ENCODE peak calls at places on chromosomes 13 and 19, in ten cellular contexts. C is transverse colon, E is heart left ventricle, W is SJSA1, M is fibroblast of lung, N is tibial artery, Q is endodermal cell, D is small intestine, S is spleen, T is hepatocyte. P is an unnamed sample.

GRCh38 chr13:28609936-28610335 is 49.0 kb upstream of the POMP start:
- DNase-seq in M (peak; percentile 42), W (peak; percentile 60), N (no peak), E (no peak), S (no peak), D (no peak), Q (no peak), T (no peak), C (no peak), P (no peak)

GRCh38 chr13:70518081-70518480 is 409.8 kb upstream of the KLHL1 start:
- DNase-seq in W (no peak), C (no peak), D (no peak), S (no peak), N (no peak), Q (no peak), E (no peak), T (no peak), M (no peak), P (no peak)

GRCh38 chr19:43790587-43790986 is 9.8 kb upstream of the KCNN4 start:
- DNase-seq in N (no peak), D (no peak), T (no peak), Q (no peak), E (no peak), M (no peak), W (no peak), S (no peak), C (no peak), P (no peak)

GRCh38 chr13:97757807-97758206 is 195.7 kb upstream of the IPO5 start:
- DNase-seq in E (peak; percentile 33), W (no peak), C (no peak), D (no peak), T (no peak), Q (no peak), M (peak; percentile 17), N (peak; percentile 68), S (no peak), P (no peak)

GRCh38 chr19:35703343-35703742 is 1.0 kb upstream of the ZBTB32 start:
- DNase-seq in C (no peak), N (no peak), W (no peak), E (no peak), D (no peak), T (no peak), M (no peak), Q (peak; percentile 71), S (no peak), P (no peak)

GRCh38 chr13:45564108-45564507 is 51.4 kb downstream of the ERICH6B start:
- DNase-seq in S (no peak), Q (peak; percentile 20), M (peak; percentile 81), N (no peak), E (no peak), D (no peak), T (peak; percentile 56), C (no peak), W (no peak), P (no peak)

GRCh38 chr13:74325106-74325505 is 190.9 kb upstream of the KLF12 start:
- DNase-seq in D (no peak), T (peak; percentile 62), S (no peak), Q (no peak), M (peak; percentile 82), E (peak; percentile 23), N (no peak), C (no peak), W (no peak), P (no peak)

GRCh38 chr19:4524808-4525562 is 6.7 kb upstream of the PLIN4 start:
- DNase-seq in N (peak; percentile 45), C (peak; percentile 66), S (peak; percentile 90), W (peak; percentile 68), D (peak; percentile 49), M (peak; percentile 43), E (peak; percentile 47), Q (peak; percentile 92), T (peak; percentile 47), P (peak; percentile 47)

GRCh38 chr13:24443366-24443765 is 69.2 kb downstream of the PARP4 start:
- DNase-seq in M (no peak), C (no peak), T (no peak), D (no peak), W (no peak), E (no peak), N (no peak), Q (no peak), S (no peak), P (no peak)

GRCh38 chr19:49058592-49058991 is 1.0 kb upstream of the CGB7 start:
- DNase-seq in E (no peak), M (no peak), W (no peak), Q (peak; percentile 83), C (no peak), D (no peak), T (no peak), S (no peak), N (no peak), P (no peak)

GRCh38 chr13:91647361-91647970 is 249.0 kb downstream of the GPC5 start:
- DNase-seq in W (peak; percentile 36), Q (peak; percentile 92), S (no peak), M (peak; percentile 81), C (peak; percentile 9), D (peak; percentile 1), T (peak; percentile 13), E (no peak), N (no peak), P (no peak)

GRCh38 chr13:29847501-29847983 is 2.9 kb downstream of the UBL3 start:
- DNase-seq in S (no peak), M (peak; percentile 59), C (peak; percentile 24), D (peak; percentile 51), E (no peak), T (peak; percentile 41), Q (no peak), N (no peak), W (no peak), P (peak; percentile 31)

GRCh38 chr19:38684078-38684861 is 36.8 kb downstream of the ACTN4 start:
- DNase-seq in N (peak; percentile 76), C (peak; percentile 87), D (peak; percentile 97), Q (peak; percentile 78), T (peak; percentile 90), S (no peak), W (peak; percentile 89), M (peak; percentile 95), E (peak; percentile 79), P (peak; percentile 67)

GRCh38 chr19:7734220-7735203 is 2.6 kb upstream of the CLEC4G start:
- DNase-seq in D (no peak), Q (no peak), W (no peak), N (no peak), E (no peak), C (no peak), S (peak; percentile 61), M (peak; percentile 17), T (no peak), P (no peak)

GRCh38 chr13:23456437-23456836 is 22.9 kb upstream of the SACS start:
- DNase-seq in E (no peak), Q (no peak), W (no peak), C (no peak), T (no peak), N (no peak), S (no peak), D (no peak), M (peak; percentile 21), P (no peak)

GRCh38 chr13:99307648-99308339 is 595 bp upstream of the GPR183 start:
- DNase-seq in S (no peak), N (peak; percentile 40), M (peak; percentile 44), W (peak; percentile 97), D (no peak), E (no peak), Q (peak; percentile 71), C (peak; percentile 41), T (peak; percentile 63), P (peak; percentile 73)

GRCh38 chr13:99217461-99218101 is 16.9 kb downstream of the UBAC2 start:
- DNase-seq in W (peak; percentile 79), D (no peak), Q (no peak), T (no peak), E (no peak), N (no peak), S (peak; percentile 81), C (no peak), M (no peak), P (no peak)

GRCh38 chr13:111629933-111630332 is 309.5 kb downstream of the TEX29 start:
- DNase-seq in C (no peak), W (peak; percentile 26), E (no peak), Q (no peak), S (no peak), D (no peak), T (no peak), M (no peak), N (no peak), P (no peak)

GRCh38 chr19:28466107-28467045 is 746.6 kb downstream of the UQCRFS1 start:
- DNase-seq in W (no peak), N (peak; percentile 59), D (peak; percentile 61), C (peak; percentile 72), T (peak; percentile 78), Q (peak; percentile 90), E (peak; percentile 51), M (peak; percentile 51), S (peak; percentile 71), P (peak; percentile 35)

GRCh38 chr13:99893567-99893966 is 78.0 kb downstream of the ZIC5 start:
- DNase-seq in C (no peak), N (no peak), T (no peak), M (no peak), E (no peak), D (no peak), S (no peak), W (peak; percentile 64), Q (peak; percentile 45), P (no peak)

GRCh38 chr13:113053376-113053775 is 52.2 kb upstream of the F7 start:
- DNase-seq in Q (no peak), T (no peak), C (no peak), M (no peak), W (no peak), N (no peak), E (no peak), D (no peak), S (peak; percentile 60), P (no peak)

GRCh38 chr19:1610579-1610978 is 5.3 kb upstream of the UQCR11 start:
- DNase-seq in M (no peak), D (no peak), N (no peak), C (no peak), Q (no peak), T (no peak), W (no peak), S (no peak), E (no peak), P (no peak)
- H3K36me3 ChIP-seq in M (peaks cover 36% of the 10 kb centered on the region), D (peaks cover 6% of the 10 kb centered on the region), N (peaks cover 47% of the 10 kb centered on the region), C (no peaks in the 10 kb centered on the region), Q (peaks cover 38% of the 10 kb centered on the region), T (no peaks in the 10 kb centered on the region), W (peaks cover 40% of the 10 kb centered on the region), S (peaks cover 44% of the 10 kb centered on the region), E (no peaks in the 10 kb centered on the region), P (peaks cover 24% of the 10 kb centered on the region)

GRCh38 chr13:47719164-47719563 is 281.9 kb downstream of the SUCLA2 start:
- DNase-seq in C (no peak), M (no peak), E (no peak), S (no peak), Q (no peak), D (no peak), N (no peak), W (no peak), T (no peak), P (no peak)
- H3K4me1 ChIP-seq in C (no peaks in the 10 kb centered on the region), M (no peaks in the 10 kb centered on the region), E (no peaks in the 10 kb centered on the region), S (no peaks in the 10 kb centered on the region), Q (no peaks in the 10 kb centered on the region), D (no peaks in the 10 kb centered on the region), N (no peaks in the 10 kb centered on the region), W (no peaks in the 10 kb centered on the region), T (no peaks in the 10 kb centered on the region), P (no peaks in the 10 kb centered on the region)

GRCh38 chr19:50311723-50312635 is 17.2 kb downstream of the KCNC3 start:
- DNase-seq in W (no peak), M (no peak), E (no peak), D (no peak), T (peak; percentile 62), S (no peak), N (no peak), C (no peak), Q (peak; percentile 92), P (no peak)
- H3K27ac ChIP-seq in W (no peak overlapping the region), M (no peak overlapping the region), E (no peak overlapping the region), D (no peak overlapping the region), T (no peak overlapping the region), S (no peak overlapping the region), N (no peak overlapping the region), C (no peak overlapping the region), Q (no peak overlapping the region), P (no peak overlapping the region)

GRCh38 chr19:34411216-34411615 is 7.0 kb downstream of the PDCD2L start:
- DNase-seq in D (no peak), N (no peak), E (no peak), W (no peak), T (no peak), S (peak; percentile 17), Q (no peak), M (no peak), C (no peak), P (no peak)
- H3K36me3 ChIP-seq in D (peaks cover 2% of the 10 kb centered on the region), N (peaks cover 25% of the 10 kb centered on the region), E (no peaks in the 10 kb centered on the region), W (peaks cover 30% of the 10 kb centered on the region), T (no peaks in the 10 kb centered on the region), S (peaks cover 22% of the 10 kb centered on the region), Q (peaks cover 40% of the 10 kb centered on the region), M (peaks cover 1% of the 10 kb centered on the region), C (no peaks in the 10 kb centered on the region), P (peaks cover 32% of the 10 kb centered on the region)